ENCODE peak calls at places on chromosomes 2 and 18, in four cellular contexts. E is HepG2, P is GM12878, O is H1. A is an unnamed sample. For H3K27me3, the result is how much of the 10 kb centered on the place peaks cover.

GRCh38 chr2:36502081-36502480 is 95.9 kb downstream of the FEZ2 start:
- DNase-seq in E (peak), P (no peak), O (no peak), A (no peak)

GRCh38 chr2:226002438-226002837 is 602.9 kb downstream of the NYAP2 start:
- DNase-seq in E (peak), P (no peak), O (no peak), A (no peak)

GRCh38 chr2:182522930-182523541 is 96.2 kb upstream of the PDE1A start:
- DNase-seq in E (no peak), P (no peak), O (no peak), A (no peak)

GRCh38 chr2:109287838-109288237 is 158.8 kb downstream of the SH3RF3 start:
- DNase-seq in E (no peak), P (no peak), O (no peak), A (no peak)

GRCh38 chr18:47174545-47175116 is 1.5 kb downstream of the IER3IP1 start:
- DNase-seq in E (no peak), P (no peak), O (no peak), A (no peak)

GRCh38 chr2:75375646-75376582 is 176.6 kb upstream of the TACR1 start:
- DNase-seq in E (no peak), P (no peak), O (no peak), A (no peak)

GRCh38 chr2:176432439-176432838 is 163.2 kb downstream of the MTX2 start:
- DNase-seq in E (no peak), P (no peak), O (no peak), A (no peak)

GRCh38 chr2:173766537-173767289 is 198.5 kb downstream of the SP3 start:
- DNase-seq in E (no peak), P (no peak), O (peak), A (no peak)

GRCh38 chr2:28454016-28454930 is 41.6 kb upstream of the PLB1 start:
- DNase-seq in E (no peak), P (no peak), O (no peak), A (no peak)

GRCh38 chr2:27191107-27191829 is 20.6 kb upstream of the ATRAID start:
- DNase-seq in E (peak), P (no peak), O (no peak), A (peak)

GRCh38 chr18:70293166-70293565 is 4.3 kb downstream of the SOCS6 start:
- DNase-seq in E (no peak), P (no peak), O (no peak), A (no peak)

GRCh38 chr2:204022550-204022949 is 86.0 kb downstream of the ICOS start:
- DNase-seq in E (no peak), P (no peak), O (no peak), A (no peak)

GRCh38 chr2:204023088-204023487 is 86.5 kb downstream of the ICOS start:
- DNase-seq in E (no peak), P (no peak), O (no peak), A (no peak)

GRCh38 chr2:204024906-204025475 is 88.4 kb downstream of the ICOS start:
- DNase-seq in E (no peak), P (no peak), O (no peak), A (no peak)

GRCh38 chr2:204026294-204026693 is 89.7 kb downstream of the ICOS start:
- DNase-seq in E (no peak), P (no peak), O (no peak), A (no peak)

GRCh38 chr2:204024503-204024902 is 87.9 kb downstream of the ICOS start:
- DNase-seq in E (peak), P (no peak), O (no peak), A (peak)
- TF ChIP-seq TCF12 in E (no peak), P (no peak), O (no peak), A (no peak)

GRCh38 chr2:54213082-54213481 is 42.9 kb downstream of the TSPYL6 start:
- DNase-seq in E (no peak), P (no peak), O (no peak), A (no peak)
- TF ChIP-seq CHD2 in E (no peak), P (no peak), O (no peak), A (no peak)

DNA sequence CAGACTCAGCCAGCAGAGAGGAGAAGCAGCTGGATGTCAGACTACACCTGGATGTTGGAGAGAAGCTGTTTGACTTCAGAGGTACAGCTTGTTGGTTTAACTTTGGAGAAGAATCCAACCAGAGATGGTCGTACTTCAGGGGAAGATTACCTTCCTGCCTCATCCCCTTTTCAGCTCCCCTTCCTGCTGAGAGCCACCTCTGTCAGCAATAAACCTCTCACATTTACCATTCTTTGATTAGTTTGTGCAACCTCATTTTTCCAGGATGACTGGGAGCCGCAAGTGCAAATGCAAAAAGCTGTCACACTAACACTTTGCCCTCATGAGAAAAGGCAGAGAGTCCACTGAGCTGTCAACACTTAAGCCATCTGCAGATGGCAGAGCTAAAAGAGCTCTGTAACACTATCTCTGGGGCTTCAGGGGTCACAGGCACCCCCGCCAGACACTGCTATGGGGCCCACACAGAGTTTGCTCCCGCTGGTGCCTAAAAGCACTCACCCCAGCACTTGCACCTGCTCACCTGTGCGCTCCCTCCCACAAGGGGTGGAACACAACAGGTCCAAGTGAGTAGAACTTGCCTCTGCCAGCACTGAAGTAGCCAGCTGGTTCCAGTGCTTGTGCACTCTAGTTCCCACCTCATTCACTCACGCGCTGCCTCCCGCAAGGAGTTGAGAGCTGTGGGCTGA is 391.7 kb downstream of the METTL4 start:
- DNase-seq in E (no peak), P (no peak), O (no peak), A (no peak)
- H3K27me3 ChIP-seq in E (under half), P (under half), O (under half), A (under half)

GRCh38 chr2:154978244-154978643 is 279.7 kb downstream of the KCNJ3 start:
- DNase-seq in E (no peak), P (no peak), O (no peak), A (no peak)
- TF ChIP-seq TCF12 in E (no peak), P (no peak), O (no peak), A (no peak)

GRCh38 chr18:54774423-54774822 is 53.9 kb upstream of the RAB27B start:
- DNase-seq in E (no peak), P (no peak), O (no peak), A (no peak)
- TF ChIP-seq CHD2 in E (no peak), P (no peak), O (no peak), A (no peak)

GRCh38 chr18:26575865-26576217 is 27.5 kb upstream of the KCTD1 start:
- DNase-seq in E (no peak), P (no peak), O (no peak), A (no peak)

GRCh38 chr18:26579941-26580618 is 31.7 kb upstream of the KCTD1 start:
- DNase-seq in E (peak), P (no peak), O (no peak), A (no peak)

GRCh38 chr18:26574958-26575864 is 26.9 kb upstream of the KCTD1 start:
- DNase-seq in E (peak), P (no peak), O (peak), A (peak)
- H3K27me3 ChIP-seq in E (under half), P (under half), O (under half), A (under half)

GRCh38 chr2:11904029-11904428 is 157.6 kb downstream of the LPIN1 start:
- DNase-seq in E (no peak), P (no peak), O (no peak), A (no peak)

GRCh38 chr2:11899264-11899818 is 152.9 kb downstream of the LPIN1 start:
- DNase-seq in E (no peak), P (no peak), O (no peak), A (no peak)

GRCh38 chr2:11903085-11903484 is 156.7 kb downstream of the LPIN1 start:
- DNase-seq in E (no peak), P (no peak), O (no peak), A (no peak)

GRCh38 chr2:11899896-11900295 is 153.5 kb downstream of the LPIN1 start:
- DNase-seq in E (no peak), P (no peak), O (no peak), A (no peak)

DNA sequence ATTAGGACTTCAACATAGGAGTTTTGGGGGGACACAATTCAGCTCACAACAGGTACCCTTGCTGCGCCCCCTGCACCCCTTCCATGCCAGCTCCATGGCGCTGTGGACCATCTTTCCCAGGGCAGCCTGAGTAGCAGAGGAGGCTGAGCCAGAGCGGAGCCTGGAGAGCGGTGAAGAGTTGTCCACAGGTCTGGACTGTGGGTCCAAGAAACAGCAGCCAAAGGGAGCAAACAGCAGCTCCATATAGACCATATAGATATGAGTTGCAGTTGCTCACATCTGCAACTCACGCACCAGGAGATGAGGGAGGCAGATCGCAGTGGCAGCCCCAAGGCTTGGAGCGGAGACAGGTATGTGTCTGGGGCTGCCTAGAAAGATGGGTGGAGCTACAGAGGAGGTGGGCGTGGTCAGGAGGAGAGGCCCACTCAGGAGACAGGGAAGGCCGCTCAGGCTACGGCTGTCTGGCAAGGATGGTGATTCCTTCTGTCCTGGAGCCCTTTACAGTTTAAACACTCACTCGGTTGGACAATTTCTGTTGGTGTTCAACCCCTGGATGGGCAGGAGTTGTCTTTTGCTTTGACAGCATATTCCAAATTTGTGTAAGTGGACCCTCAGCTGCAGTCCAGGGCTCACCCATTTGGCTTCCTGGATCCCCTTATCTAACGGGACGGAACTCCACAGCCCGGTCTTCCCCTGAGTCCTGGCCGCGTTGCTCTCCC is 155.1 kb downstream of the LPIN1 start:
- DNase-seq in E (no peak), P (no peak), O (no peak), A (no peak)
- TF ChIP-seq TCF12 in E (no peak), P (no peak), O (no peak), A (no peak)

GRCh38 chr2:63663013-63663864 is 74.5 kb downstream of the MDH1 start:
- DNase-seq in E (no peak), P (no peak), O (no peak), A (no peak)
- TF ChIP-seq CHD2 in E (no peak), P (no peak), O (no peak), A (no peak)

A was measured in SK-N-SH.